ENCODE peak calls at places on chromosome 4, in six cellular contexts. C is MM.1S, R is OCI-LY7, P is GM23338, D is hepatocyte, W is SK-N-SH. Z is an unnamed sample.

GRCh38 chr4:38967260-38968095 is 64.7 kb downstream of the TMEM156 start:
- DNase-seq in C (no peak), D (peak; percentile 69), R (no peak), W (no peak), P (no peak), Z (peak; percentile 39)

GRCh38 chr4:20839957-20840356 is 139.7 kb downstream of the PACRGL start:
- DNase-seq in C (no peak), R (no peak), P (no peak), D (peak; percentile 26), W (no peak), Z (peak; percentile 83)

GRCh38 chr4:119038465-119038864 is 97.2 kb upstream of the MYOZ2 start:
- DNase-seq in W (no peak), P (no peak), R (no peak), D (no peak), C (no peak), Z (peak; percentile 2)

GRCh38 chr4:113457886-113458285 is 303.7 kb downstream of the CAMK2D start:
- DNase-seq in P (no peak), W (no peak), D (no peak), C (no peak), R (no peak), Z (no peak)

GRCh38 chr4:81531410-81531809 is 59.7 kb upstream of the RASGEF1B start:
- DNase-seq in C (no peak), W (no peak), R (no peak), D (no peak), P (peak; percentile 52), Z (no peak)

GRCh38 chr4:70544279-70544870 is 26.0 kb downstream of the AMTN start:
- DNase-seq in P (peak; percentile 66), C (peak; percentile 46), W (no peak), D (peak; percentile 37), R (peak; percentile 39), Z (peak; percentile 55)

GRCh38 chr4:21018817-21019216 is 318.6 kb downstream of the PACRGL start:
- DNase-seq in D (no peak), C (no peak), P (no peak), W (no peak), R (no peak), Z (no peak)

GRCh38 chr4:151564321-151564720 is 155.3 kb downstream of the FHIP1A start:
- DNase-seq in C (no peak), R (no peak), P (no peak), D (peak; percentile 13), W (no peak), Z (no peak)

GRCh38 chr4:135249006-135249405 is 1047.4 kb upstream of the PABPC4L start:
- DNase-seq in D (no peak), R (no peak), W (no peak), C (no peak), P (peak; percentile 17), Z (no peak)

GRCh38 chr4:53498712-53499111 is 92.6 kb downstream of the LNX1 start:
- DNase-seq in D (no peak), R (no peak), W (no peak), P (no peak), C (no peak), Z (no peak)

GRCh38 chr4:86274642-86275041 is 85.2 kb downstream of the MAPK10 start:
- DNase-seq in C (no peak), R (no peak), W (no peak), D (no peak), P (no peak), Z (no peak)

GRCh38 chr4:86269354-86269753 is 90.5 kb downstream of the MAPK10 start:
- DNase-seq in R (no peak), W (no peak), C (no peak), P (no peak), D (no peak), Z (no peak)

DNA sequence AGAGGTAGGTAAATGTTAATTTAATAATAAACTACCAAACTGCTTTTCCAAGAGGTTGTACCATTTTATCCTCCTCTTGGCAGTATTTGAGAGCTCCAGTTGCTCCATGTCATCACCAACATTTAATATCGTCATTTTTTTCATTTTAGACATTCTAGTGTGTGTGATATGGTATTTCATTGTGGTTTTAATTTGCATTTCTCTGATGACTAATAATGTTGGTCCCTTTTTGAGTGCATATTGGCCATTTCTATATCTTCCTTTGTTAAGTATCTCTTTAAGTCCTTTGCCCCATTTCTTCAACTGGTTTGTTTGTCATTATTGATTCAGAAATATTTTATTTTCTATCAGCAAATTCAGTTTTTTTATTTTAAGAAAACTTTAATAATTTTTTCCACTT is 88.8 kb downstream of the MAPK10 start:
- DNase-seq in R (no peak), P (no peak), W (no peak), C (no peak), D (no peak), Z (no peak)
- H3K4me2 ChIP-seq in R (no peak overlapping the region), P (no peak overlapping the region), W (no peak overlapping the region), C (no peak overlapping the region), D (no peak overlapping the region), Z (no peak overlapping the region)

GRCh38 chr4:87506974-87507701 is 22.0 kb downstream of the SPARCL1 start:
- DNase-seq in R (no peak), W (no peak), C (no peak), D (no peak), P (no peak), Z (no peak)
- TF ChIP-seq EZH2phosphoT487 in R (no peak), W (no peak), C (no peak), D (no peak), P (no peak), Z (no peak)

GRCh38 chr4:168723569-168723968 is 226.7 kb downstream of the PALLD start:
- DNase-seq in D (no peak), W (no peak), R (no peak), P (no peak), C (no peak), Z (no peak)

GRCh38 chr4:168724960-168725359 is 228.1 kb downstream of the PALLD start:
- DNase-seq in C (no peak), R (no peak), W (no peak), P (peak; percentile 71), D (no peak), Z (no peak)

GRCh38 chr4:168725935-168726334 is 229.1 kb downstream of the PALLD start:
- DNase-seq in P (no peak), W (no peak), C (no peak), D (no peak), R (no peak), Z (no peak)

GRCh38 chr4:168723020-168723419 is 226.2 kb downstream of the PALLD start:
- DNase-seq in P (no peak), W (no peak), C (no peak), R (no peak), D (no peak), Z (peak; percentile 31)

GRCh38 chr4:168724243-168724642 is 227.4 kb downstream of the PALLD start:
- DNase-seq in C (no peak), R (no peak), P (no peak), D (no peak), W (no peak), Z (no peak)
- H3K4me3 ChIP-seq in C (no peak overlapping the region), R (no peak overlapping the region), P (no peak overlapping the region), D (no peak overlapping the region), W (no peak overlapping the region), Z (no peak overlapping the region)

GRCh38 chr4:148330724-148331123 is 111.5 kb downstream of the NR3C2 start:
- DNase-seq in W (no peak), R (no peak), P (no peak), C (no peak), D (no peak), Z (no peak)
- H3K4me2 ChIP-seq in W (no peak overlapping the region), R (no peak overlapping the region), P (peak overlapping the region; percentile 33), C (no peak overlapping the region), D (no peak overlapping the region), Z (no peak overlapping the region)

GRCh38 chr4:25862411-25863346 is at the start of gene SEL1L3:
- DNase-seq in W (peak; percentile 84), D (peak; percentile 82), R (peak; percentile 67), C (peak; percentile 56), P (peak; percentile 89), Z (peak; percentile 27)
- TF ChIP-seq EZH2phosphoT487 in W (no peak), D (no peak), R (no peak), C (no peak), P (no peak), Z (no peak)

Z was measured in PC-3.